ENCODE peak calls at places on chromosomes 1 and 21, in nine cellular contexts. O, A, I, K, M, R, Z, Y and T are unnamed samples.

GRCh38 chr1:27517305-27517704 is 27.3 kb upstream of the WASF2 start:
- DNase-seq in O (no peak), A (no peak), I (no peak), K (no peak), M (no peak), R (no peak), Z (no peak), Y (no peak), T (no peak)

GRCh38 chr1:180249725-180250498 is 19.8 kb downstream of the LHX4 start:
- DNase-seq in O (no peak), A (no peak), I (no peak), K (no peak), M (no peak), R (no peak), Z (peak), Y (no peak), T (no peak)

GRCh38 chr21:37383066-37383465 is 16.5 kb downstream of the DYRK1A start:
- DNase-seq in O (no peak), A (no peak), I (no peak), K (no peak), M (no peak), R (no peak), Z (peak), Y (no peak), T (no peak)

GRCh38 chr1:56473582-56474270 is 105.6 kb downstream of the PLPP3 start:
- DNase-seq in O (no peak), A (no peak), I (peak), K (no peak), M (no peak), R (no peak), Z (peak), Y (no peak), T (no peak)

GRCh38 chr1:171345536-171345935 is 31.6 kb downstream of the FMO4 start:
- DNase-seq in O (no peak), A (no peak), I (no peak), K (no peak), M (no peak), R (no peak), Z (peak), Y (no peak), T (no peak)

GRCh38 chr1:44640178-44640865 is 34.0 kb downstream of the TMEM53 start:
- DNase-seq in O (peak), A (no peak), I (no peak), K (no peak), M (no peak), R (no peak), Z (no peak), Y (no peak), T (no peak)

GRCh38 chr21:45874716-45875415 is 106.7 kb upstream of the COL6A1 start:
- DNase-seq in O (no peak), A (no peak), I (peak), K (peak), M (no peak), R (no peak), Z (peak), Y (no peak), T (no peak)

GRCh38 chr1:203828002-203828401 is 32.6 kb downstream of the ZBED6 start:
- DNase-seq in O (no peak), A (no peak), I (no peak), K (no peak), M (no peak), R (no peak), Z (peak), Y (no peak), T (no peak)

GRCh38 chr1:91981996-91982609 is 32.9 kb downstream of the BRDT start:
- DNase-seq in O (no peak), A (no peak), I (no peak), K (no peak), M (no peak), R (no peak), Z (no peak), Y (no peak), T (no peak)

GRCh38 chr1:16237343-16237830 is 404 bp upstream of the CPLANE2 start:
- DNase-seq in O (no peak), A (no peak), I (no peak), K (no peak), M (no peak), R (no peak), Z (peak), Y (no peak), T (no peak)

GRCh38 chr1:108816049-108816882 is 40.6 kb downstream of the AKNAD1 start:
- DNase-seq in O (peak), A (no peak), I (peak), K (peak), M (no peak), R (no peak), Z (peak), Y (peak), T (no peak)

GRCh38 chr1:207397525-207397926 is 56.6 kb upstream of the CR2 start:
- DNase-seq in O (no peak), A (no peak), I (no peak), K (no peak), M (no peak), R (no peak), Z (no peak), Y (no peak), T (no peak)

GRCh38 chr1:19811206-19811851 is 3.8 kb downstream of the RNF186 start:
- DNase-seq in O (no peak), A (no peak), I (peak), K (peak), M (peak), R (peak), Z (peak), Y (peak), T (peak)

GRCh38 chr1:42177551-42177981 is 13.0 kb upstream of the GUCA2A start:
- DNase-seq in O (peak), A (no peak), I (peak), K (no peak), M (no peak), R (no peak), Z (peak), Y (no peak), T (no peak)

GRCh38 chr21:33278736-33279135 is 12.6 kb downstream of the IL10RB start:
- DNase-seq in O (no peak), A (no peak), I (no peak), K (no peak), M (no peak), R (no peak), Z (peak), Y (no peak), T (no peak)